ENCODE peak calls at places on chromosomes 2 and 18, in five cellular contexts. P is prostate gland, S is M059J, F is iPS-NIHi11, G is AG09309. Q is an unnamed sample.

GRCh38 chr2:181553244-181553643 is 96.1 kb downstream of the ITGA4 start:
- DNase-seq in F (no peak), S (no peak), P (no peak), G (no peak), Q (no peak)

GRCh38 chr2:219748673-219749570 is 121.5 kb downstream of the SLC4A3 start:
- DNase-seq in F (no peak), S (no peak), G (no peak), P (no peak), Q (no peak)

GRCh38 chr2:172484253-172484652 is 56.9 kb downstream of the ITGA6 start:
- DNase-seq in F (no peak), G (no peak), P (no peak), S (peak; percentile 30), Q (peak; percentile 8)

GRCh38 chr2:122660786-122661634 is 905.6 kb downstream of the TSN start:
- DNase-seq in S (no peak), P (no peak), G (no peak), F (peak; percentile 30), Q (no peak)

GRCh38 chr2:79619442-79619841 is 106.6 kb downstream of the CTNNA2 start:
- DNase-seq in F (no peak), G (no peak), P (no peak), S (no peak), Q (no peak)

GRCh38 chr2:28276076-28276618 is 116.5 kb upstream of the FOSL2 start:
- DNase-seq in S (peak; percentile 99), G (peak; percentile 98), F (peak; percentile 26), P (no peak), Q (peak; percentile 99)

GRCh38 chr2:151525872-151526271 is 116.2 kb downstream of the RIF1 start:
- DNase-seq in G (no peak), S (no peak), F (no peak), P (no peak), Q (no peak)

GRCh38 chr2:236735742-236736360 is 166.2 kb downstream of the ACKR3 start:
- DNase-seq in F (no peak), G (no peak), S (no peak), P (no peak), Q (no peak)

GRCh38 chr2:131426727-131427126 is 49.2 kb upstream of the TUBA3D start:
- DNase-seq in F (no peak), S (no peak), P (no peak), G (no peak), Q (no peak)

GRCh38 chr18:5975111-5975622 is 79.8 kb upstream of the TMEM200C start:
- DNase-seq in F (no peak), P (no peak), S (peak; percentile 74), G (peak; percentile 37), Q (peak; percentile 92)

GRCh38 chr2:177692828-177693269 is 300.3 kb downstream of the AGPS start:
- DNase-seq in F (peak; percentile 36), S (peak; percentile 72), P (no peak), G (no peak), Q (no peak)

GRCh38 chr2:72827999-72828646 is 2.3 kb upstream of the EXOC6B start:
- DNase-seq in F (no peak), S (peak; percentile 89), G (no peak), P (no peak), Q (peak; percentile 88)

GRCh38 chr2:105748564-105748963 is 3.9 kb downstream of the NCK2 start:
- DNase-seq in S (no peak), G (no peak), F (no peak), P (no peak), Q (no peak)

GRCh38 chr2:42844366-42844765 is 52.0 kb upstream of the HAAO start:
- DNase-seq in F (no peak), P (no peak), S (no peak), G (no peak), Q (no peak)

GRCh38 chr18:70973626-70974025 is 684.8 kb downstream of the SOCS6 start:
- DNase-seq in G (no peak), F (peak; percentile 5), S (no peak), P (no peak), Q (no peak)

GRCh38 chr2:48529676-48530032 is 300 bp upstream of the STON1 start:
- DNase-seq in P (no peak), G (no peak), S (no peak), F (no peak), Q (no peak)

GRCh38 chr2:85914916-85915315 is 26.1 kb upstream of the ST3GAL5 start:
- DNase-seq in S (no peak), P (no peak), G (no peak), F (no peak), Q (no peak)

GRCh38 chr2:43222472-43223146 is 3.8 kb downstream of the ZFP36L2 start:
- DNase-seq in G (no peak), P (no peak), F (no peak), S (no peak), Q (peak; percentile 52)

GRCh38 chr2:161136194-161136593 is 24.0 kb upstream of the TANK start:
- DNase-seq in F (no peak), G (no peak), S (no peak), P (no peak), Q (no peak)

GRCh38 chr2:45935791-45936622 is 284.5 kb downstream of the PRKCE start:
- DNase-seq in P (peak; percentile 91), G (peak; percentile 95), F (peak; percentile 84), S (peak; percentile 99), Q (peak; percentile 98)

GRCh38 chr2:203763425-203764272 is 57.2 kb downstream of the CD28 start:
- DNase-seq in F (no peak), G (no peak), P (no peak), S (no peak), Q (no peak)

GRCh38 chr2:216680951-216681629 is 14.3 kb downstream of the IGFBP5 start:
- DNase-seq in F (no peak), G (no peak), P (no peak), S (peak; percentile 8), Q (no peak)

GRCh38 chr2:20578895-20579825 is 71.7 kb downstream of the HS1BP3 start:
- DNase-seq in S (peak; percentile 99), P (peak; percentile 48), F (peak; percentile 44), G (peak; percentile 83), Q (peak; percentile 99)

GRCh38 chr2:241118727-241119505 is 16.8 kb upstream of the MTERF4 start:
- DNase-seq in P (no peak), F (no peak), G (no peak), S (no peak), Q (no peak)

GRCh38 chr2:127076924-127077323 is 30.0 kb downstream of the BIN1 start:
- DNase-seq in S (no peak), P (no peak), F (no peak), G (no peak), Q (no peak)

GRCh38 chr2:186966015-186966414 is 117.0 kb upstream of the ZSWIM2 start:
- DNase-seq in F (no peak), P (no peak), S (no peak), G (no peak), Q (no peak)

GRCh38 chr2:63729831-63730230 is 111.9 kb upstream of the UGP2 start:
- DNase-seq in S (no peak), F (no peak), G (no peak), P (no peak), Q (no peak)

GRCh38 chr18:79590191-79591039 is 89.2 kb upstream of the CTDP1 start:
- DNase-seq in P (no peak), S (peak; percentile 14), G (no peak), F (no peak), Q (no peak)

GRCh38 chr2:237540823-237541222 is 25.6 kb upstream of the PRLH start:
- DNase-seq in S (peak; percentile 9), G (no peak), P (peak; percentile 75), F (no peak), Q (peak; percentile 37)

GRCh38 chr2:28855193-28855592 is 14.9 kb downstream of the TRMT61B start:
- DNase-seq in S (peak; percentile 13), P (no peak), F (no peak), G (no peak), Q (no peak)

GRCh38 chr2:98473995-98474780 is 29.5 kb downstream of the INPP4A start:
- DNase-seq in S (no peak), G (no peak), F (no peak), P (no peak), Q (no peak)

GRCh38 chr2:126749537-126749936 is 93.6 kb downstream of the GYPC start:
- DNase-seq in S (peak; percentile 5), G (no peak), P (no peak), F (no peak), Q (no peak)

GRCh38 chr2:68362069-68362468 is 3.0 kb upstream of the PLEK start:
- DNase-seq in G (peak; percentile 14), F (peak; percentile 77), S (peak; percentile 55), P (peak; percentile 58), Q (peak; percentile 10)

GRCh38 chr2:169351725-169352124 is 10.6 kb downstream of the LRP2 start:
- DNase-seq in S (no peak), G (no peak), F (no peak), P (no peak), Q (no peak)

GRCh38 chr2:223613017-223613950 is 11.1 kb upstream of the SCG2 start:
- DNase-seq in G (peak; percentile 93), S (peak; percentile 95), P (peak; percentile 64), F (peak; percentile 77), Q (peak; percentile 99)

GRCh38 chr18:46174317-46175039 is 70.3 kb downstream of the HAUS1 start:
- DNase-seq in S (peak; percentile 55), F (peak; percentile 63), P (peak; percentile 9), G (no peak), Q (peak; percentile 23)

GRCh38 chr2:209560911-209561310 is 137.1 kb downstream of the MAP2 start:
- DNase-seq in G (no peak), P (no peak), F (no peak), S (no peak), Q (no peak)

GRCh38 chr18:44411277-44411900 is 269.3 kb upstream of the SETBP1 start:
- DNase-seq in S (peak; percentile 9), F (no peak), P (no peak), G (no peak), Q (no peak)

GRCh38 chr2:113901943-113902342 is 12.1 kb downstream of the ACTR3 start:
- DNase-seq in F (no peak), P (no peak), G (no peak), S (no peak), Q (no peak)

GRCh38 chr18:64410685-64411084 is 261.8 kb upstream of the LINC00305 start:
- DNase-seq in F (no peak), G (no peak), S (no peak), P (no peak), Q (no peak)